ENCODE peak calls at places on chromosome 1, in four cellular contexts. W is mucosa of gallbladder; Y is T-helper 2 cell treated with Interferon-gamma antibody and Interleukin-4, amounts not matched to agents 5 μg/mL and 100 μg/mL, for 36 hours; M is GM12891. F is an unnamed sample.

GRCh38 chr1:233328661-233329498 is 1.4 kb downstream of the MAP3K21 start:
- DNase-seq in W (peak), Y (no peak), M (no peak), F (no peak)

GRCh38 chr1:229889031-229889517 is 178.0 kb upstream of the GALNT2 start:
- DNase-seq in M (no peak), Y (no peak), W (no peak), F (no peak)

GRCh38 chr1:3368059-3368458 is 86.4 kb upstream of the ARHGEF16 start:
- DNase-seq in Y (no peak), W (no peak), M (no peak), F (no peak)

GRCh38 chr1:62875676-62876075 is 91.7 kb downstream of the ATG4C start:
- DNase-seq in W (no peak), Y (no peak), M (no peak), F (no peak)

GRCh38 chr1:39957299-39958020 is 2.5 kb downstream of the MFSD2A start:
- DNase-seq in M (no peak), W (no peak), Y (no peak), F (no peak)

GRCh38 chr1:36172017-36172747 is 16.2 kb downstream of the MAP7D1 start:
- DNase-seq in M (no peak), W (no peak), Y (no peak), F (no peak)

GRCh38 chr1:205913451-205914204 is 29.6 kb downstream of the SLC26A9 start:
- DNase-seq in M (no peak), Y (no peak), W (peak), F (no peak)

GRCh38 chr1:54253480-54253879 is 53.5 kb downstream of the MRPL37 start:
- DNase-seq in W (no peak), Y (no peak), M (no peak), F (no peak)

GRCh38 chr1:23529146-23530088 is 1.6 kb downstream of the E2F2 start:
- DNase-seq in Y (no peak), W (no peak), M (no peak), F (no peak)

GRCh38 chr1:54409156-54410142 is 3.3 kb upstream of the SSBP3 start:
- DNase-seq in W (peak), M (peak), Y (peak), F (no peak)

GRCh38 chr1:152904688-152905440 is 3.5 kb upstream of the IVL start:
- DNase-seq in M (no peak), W (no peak), Y (no peak), F (no peak)

F was measured in GM12892.